ENCODE peak calls at places on chromosome 21, in nine cellular contexts. R, S, D, N, B, H, I, L and Y are unnamed samples.

GRCh38 chr21:34865922-34866271 is 183.2 kb downstream of the RUNX1 start:
- DNase-seq in R (no peak), S (peak), D (no peak), N (no peak), B (no peak), H (peak), I (no peak), L (no peak), Y (no peak)

GRCh38 chr21:46264046-46264689 is 21.2 kb downstream of the MCM3AP start:
- DNase-seq in R (no peak), S (no peak), D (no peak), N (no peak), B (no peak), H (no peak), I (no peak), L (no peak), Y (no peak)

GRCh38 chr21:31397515-31397926 is 53.5 kb upstream of the TIAM1 start:
- DNase-seq in R (no peak), S (no peak), D (no peak), N (no peak), B (no peak), H (no peak), I (no peak), L (no peak), Y (peak)

GRCh38 chr21:45284456-45284741 is 3.3 kb downstream of the POFUT2 start:
- DNase-seq in R (no peak), S (no peak), D (peak), N (no peak), B (no peak), H (no peak), I (no peak), L (no peak), Y (no peak)

GRCh38 chr21:45959182-45959581 is 22.4 kb upstream of the COL6A1 start:
- DNase-seq in R (no peak), S (no peak), D (no peak), N (no peak), B (no peak), H (no peak), I (no peak), L (no peak), Y (no peak)

GRCh38 chr21:14737922-14738321 is 191.8 kb upstream of the SAMSN1 start:
- DNase-seq in R (peak), S (peak), D (no peak), N (peak), B (no peak), H (peak), I (no peak), L (no peak), Y (no peak)

GRCh38 chr21:36291509-36291908 is 28.5 kb upstream of the MORC3 start:
- DNase-seq in R (no peak), S (no peak), D (no peak), N (no peak), B (no peak), H (no peak), I (no peak), L (no peak), Y (no peak)

GRCh38 chr21:28822882-28823335 is 169.8 kb downstream of the LTN1 start:
- DNase-seq in R (no peak), S (no peak), D (no peak), N (no peak), B (no peak), H (no peak), I (no peak), L (no peak), Y (no peak)